ENCODE peak calls at places on chromosomes 13 and 19, in nine cellular contexts. Q is NCI-H460; N is cardiac fibroblast; W is spleen; Y is stimulated activated CD4-positive, alpha-beta T cell treated with anti-CD3 and anti-CD28 coated beads, Interleukin-4, amount 100 ng/mL, for 24 hours; E is hepatocyte; F is naive thymus-derived CD8-positive, alpha-beta T cell; G is GM19239; K is pancreas. X is an unnamed sample.
A peak's percentile ranks its signal among the peaks of the same experiment; 100 is the strongest.

GRCh38 chr13:72469932-72470331 is 257.5 kb downstream of the MZT1 start:
- DNase-seq in Q (no peak), N (no peak), W (no peak), Y (no peak), E (no peak), F (no peak), G (no peak), K (no peak), X (no peak)

GRCh38 chr19:14381689-14382474 is 638 bp downstream of the ADGRE5 start:
- DNase-seq in Q (no peak), N (peak; percentile 60), W (peak; percentile 89), Y (peak; percentile 73), E (no peak), F (peak; percentile 91), G (no peak), K (peak; percentile 59), X (peak; percentile 86)

GRCh38 chr19:49988433-49988832 is 27.5 kb upstream of the SIGLEC11 start:
- DNase-seq in Q (no peak), N (no peak), W (no peak), Y (peak; percentile 37), E (no peak), F (no peak), G (no peak), K (no peak), X (no peak)

GRCh38 chr19:51131780-51132680 is 7.3 kb downstream of the SIGLEC9 start:
- DNase-seq in Q (no peak), N (peak; percentile 96), W (peak; percentile 86), Y (no peak), E (peak; percentile 71), F (peak; percentile 52), G (no peak), K (no peak), X (peak; percentile 87)

GRCh38 chr19:52533901-52534300 is 6.4 kb downstream of the ZNF808 start:
- DNase-seq in Q (no peak), N (no peak), W (no peak), Y (no peak), E (peak; percentile 13), F (no peak), G (no peak), K (no peak), X (peak; percentile 54)

GRCh38 chr19:35661995-35662340 is 4.3 kb upstream of the UPK1A start:
- DNase-seq in Q (no peak), N (no peak), W (no peak), Y (no peak), E (no peak), F (no peak), G (no peak), K (no peak), X (no peak)

GRCh38 chr13:101292711-101293110 is 123.6 kb downstream of the NALCN start:
- DNase-seq in Q (no peak), N (no peak), W (no peak), Y (no peak), E (no peak), F (no peak), G (no peak), K (no peak), X (no peak)

GRCh38 chr19:33689886-33690285 is 68.1 kb downstream of the CHST8 start:
- DNase-seq in Q (no peak), N (no peak), W (peak; percentile 37), Y (no peak), E (peak; percentile 17), F (no peak), G (no peak), K (no peak), X (peak; percentile 63)

GRCh38 chr13:109479534-109479933 is 306.8 kb downstream of the IRS2 start:
- DNase-seq in Q (no peak), N (no peak), W (no peak), Y (no peak), E (no peak), F (no peak), G (no peak), K (no peak), X (no peak)

GRCh38 chr13:98915563-98916348 is 62.1 kb downstream of the DOCK9 start:
- DNase-seq in Q (no peak), N (no peak), W (no peak), Y (no peak), E (no peak), F (no peak), G (no peak), K (no peak), X (no peak)

GRCh38 chr13:99154064-99154463 is 46.6 kb upstream of the UBAC2 start:
- DNase-seq in Q (no peak), N (no peak), W (no peak), Y (no peak), E (no peak), F (no peak), G (no peak), K (no peak), X (no peak)

GRCh38 chr13:111559612-111560423 is 239.4 kb downstream of the TEX29 start:
- DNase-seq in Q (no peak), N (no peak), W (peak; percentile 62), Y (no peak), E (no peak), F (no peak), G (no peak), K (no peak), X (peak; percentile 63)

GRCh38 chr19:48283908-48284307 is 14.0 kb downstream of the ZNF114 start:
- DNase-seq in Q (no peak), N (peak; percentile 77), W (no peak), Y (no peak), E (peak; percentile 30), F (no peak), G (no peak), K (no peak), X (peak; percentile 0)